ENCODE peak calls at places on chromosomes 5 and 9, in five cellular contexts. B is IMR-90, X is amniotic stem cell, C is Ammon's horn, H is HS-27A. A is an unnamed sample.

GRCh38 chr9:124164800-124165199 is 92.9 kb upstream of the NEK6 start:
- DNase-seq in H (no peak), X (no peak), C (peak), B (no peak), A (no peak)

GRCh38 chr9:82934949-82935348 is 128.0 kb downstream of the RASEF start:
- DNase-seq in X (no peak), C (no peak), B (peak), H (no peak), A (peak)

GRCh38 chr9:133155156-133155555 is 8.6 kb downstream of the GBGT1 start:
- DNase-seq in C (no peak), X (no peak), B (no peak), H (no peak), A (no peak)

GRCh38 chr9:135132008-135132407 is 44.5 kb downstream of the OLFM1 start:
- DNase-seq in B (no peak), C (no peak), X (no peak), H (no peak), A (no peak)

GRCh38 chr9:91817106-91817492 is 132.9 kb downstream of the ROR2 start:
- DNase-seq in B (no peak), C (no peak), X (no peak), H (no peak), A (no peak)

GRCh38 chr9:22035591-22036011 is 26.5 kb upstream of the CDKN2B start:
- DNase-seq in H (no peak), C (no peak), B (no peak), X (no peak), A (no peak)

GRCh38 chr5:56323505-56323904 is 90.4 kb upstream of the ANKRD55 start:
- DNase-seq in B (peak), X (peak), H (peak), C (peak), A (peak)

GRCh38 chr5:68246802-68247201 is 31.2 kb downstream of the PIK3R1 start:
- DNase-seq in X (no peak), C (no peak), H (no peak), B (no peak), A (no peak)

GRCh38 chr5:154674029-154674428 is 81.1 kb upstream of the LARP1 start:
- DNase-seq in C (no peak), B (no peak), X (no peak), H (no peak), A (no peak)

GRCh38 chr9:127915325-127915752 is 1.5 kb downstream of the ST6GALNAC4 start:
- DNase-seq in C (no peak), H (no peak), X (no peak), B (no peak), A (no peak)